ENCODE peak calls at places on chromosome 6, in six cellular contexts. W is heart right ventricle, O is mucosa of descending colon, Y is body of pancreas, G is pancreas, J is fibroblast of pulmonary artery. N is an unnamed sample.

GRCh38 chr6:11083491-11083890 is 10.1 kb upstream of the SMIM13 start:
- DNase-seq in Y (no peak), W (no peak), J (peak), G (no peak), O (no peak), N (peak)

GRCh38 chr6:127690092-127690491 is 113.1 kb downstream of the C6orf58 start:
- DNase-seq in W (no peak), J (peak), G (no peak), Y (no peak), O (no peak), N (peak)

GRCh38 chr6:158154816-158155215 is 13.2 kb downstream of the SERAC1 start:
- DNase-seq in G (no peak), W (no peak), J (no peak), O (no peak), Y (no peak), N (no peak)

GRCh38 chr6:148842631-148843030 is 95.8 kb downstream of the UST start:
- DNase-seq in J (no peak), O (no peak), Y (no peak), G (no peak), W (no peak), N (no peak)

GRCh38 chr6:163398104-163398503 is 16.4 kb upstream of the QKI start:
- DNase-seq in Y (no peak), W (no peak), G (no peak), O (no peak), J (no peak), N (no peak)

GRCh38 chr6:104486003-104486402 is 373.7 kb downstream of the HACE1 start:
- DNase-seq in Y (no peak), W (no peak), G (no peak), J (no peak), O (no peak), N (no peak)

GRCh38 chr6:129047834-129048233 is 164.9 kb downstream of the LAMA2 start:
- DNase-seq in W (no peak), G (no peak), Y (no peak), O (no peak), J (no peak), N (no peak)

GRCh38 chr6:125491860-125492617 is 190.3 kb upstream of the HDDC2 start:
- DNase-seq in W (no peak), Y (no peak), O (no peak), J (no peak), G (no peak), N (no peak)

GRCh38 chr6:77630019-77630418 is 22.8 kb upstream of the MEI4 start:
- DNase-seq in W (no peak), J (no peak), O (no peak), Y (no peak), G (no peak), N (no peak)

GRCh38 chr6:105794263-105794662 is 291.9 kb upstream of the PRDM1 start:
- DNase-seq in Y (peak), W (peak), O (peak), G (peak), J (no peak), N (peak)

GRCh38 chr6:7545509-7546369 is 4.3 kb downstream of the DSP start:
- DNase-seq in G (no peak), O (no peak), Y (no peak), W (no peak), J (no peak), N (no peak)

GRCh38 chr6:15996030-15996429 is 132.9 kb upstream of the MYLIP start:
- DNase-seq in J (peak), Y (no peak), G (no peak), O (no peak), W (no peak), N (no peak)

GRCh38 chr6:169345198-169345597 is 91.6 kb upstream of the THBS2 start:
- DNase-seq in J (peak), Y (no peak), W (peak), G (no peak), O (no peak), N (no peak)

GRCh38 chr6:44593539-44593944 is 206.0 kb downstream of the CDC5L start:
- DNase-seq in W (peak), G (no peak), O (no peak), Y (peak), J (peak), N (peak)

GRCh38 chr6:95091823-95092436 is 485.4 kb upstream of the MANEA start:
- DNase-seq in G (no peak), Y (no peak), J (peak), O (no peak), W (no peak), N (peak)

DNA sequence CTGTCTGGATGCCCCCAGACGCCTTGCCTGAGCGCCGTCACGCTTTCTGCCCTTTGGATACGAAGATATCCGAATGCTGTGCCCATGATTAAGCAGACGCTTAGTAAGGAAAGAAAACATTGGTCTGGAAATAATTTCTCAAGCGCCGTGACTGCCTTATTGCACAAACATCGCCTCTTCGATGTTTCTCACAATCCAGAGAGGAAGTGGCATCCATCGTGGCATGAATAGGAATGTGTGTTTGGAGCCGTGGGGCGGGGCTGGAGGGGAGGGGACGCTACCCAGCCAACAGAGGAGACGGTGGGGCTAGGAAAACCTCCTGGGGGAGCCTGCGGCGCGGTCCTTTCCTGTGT is 564 bp upstream of the PPP1R14C start:
- DNase-seq in Y (no peak), J (peak), W (no peak), O (no peak), G (no peak), N (peak)
- H3K4me3 ChIP-seq in Y (no peak), J (no peak), W (peak), O (no peak), G (peak), N (peak)

GRCh38 chr6:122947355-122947754 is 48.7 kb upstream of the CLVS2 start:
- DNase-seq in W (no peak), O (no peak), J (peak), Y (no peak), G (no peak), N (peak)
- TF ChIP-seq CTCF in W (peak), O (no peak), J (peak), Y (no peak), G (no peak), N (peak)

GRCh38 chr6:107491059-107491609 is 1.2 kb downstream of the SOBP start:
- DNase-seq in Y (peak), G (peak), O (peak), J (peak), W (peak), N (peak)

GRCh38 chr6:107495196-107495643 is 5.3 kb downstream of the SOBP start:
- DNase-seq in J (peak), O (no peak), Y (no peak), G (no peak), W (peak), N (peak)

GRCh38 chr6:107496041-107496440 is 6.1 kb downstream of the SOBP start:
- DNase-seq in J (no peak), Y (no peak), W (no peak), G (no peak), O (no peak), N (no peak)

GRCh38 chr6:107491791-107492674 is 2.1 kb downstream of the SOBP start:
- DNase-seq in G (no peak), W (peak), O (no peak), Y (no peak), J (peak), N (peak)

DNA sequence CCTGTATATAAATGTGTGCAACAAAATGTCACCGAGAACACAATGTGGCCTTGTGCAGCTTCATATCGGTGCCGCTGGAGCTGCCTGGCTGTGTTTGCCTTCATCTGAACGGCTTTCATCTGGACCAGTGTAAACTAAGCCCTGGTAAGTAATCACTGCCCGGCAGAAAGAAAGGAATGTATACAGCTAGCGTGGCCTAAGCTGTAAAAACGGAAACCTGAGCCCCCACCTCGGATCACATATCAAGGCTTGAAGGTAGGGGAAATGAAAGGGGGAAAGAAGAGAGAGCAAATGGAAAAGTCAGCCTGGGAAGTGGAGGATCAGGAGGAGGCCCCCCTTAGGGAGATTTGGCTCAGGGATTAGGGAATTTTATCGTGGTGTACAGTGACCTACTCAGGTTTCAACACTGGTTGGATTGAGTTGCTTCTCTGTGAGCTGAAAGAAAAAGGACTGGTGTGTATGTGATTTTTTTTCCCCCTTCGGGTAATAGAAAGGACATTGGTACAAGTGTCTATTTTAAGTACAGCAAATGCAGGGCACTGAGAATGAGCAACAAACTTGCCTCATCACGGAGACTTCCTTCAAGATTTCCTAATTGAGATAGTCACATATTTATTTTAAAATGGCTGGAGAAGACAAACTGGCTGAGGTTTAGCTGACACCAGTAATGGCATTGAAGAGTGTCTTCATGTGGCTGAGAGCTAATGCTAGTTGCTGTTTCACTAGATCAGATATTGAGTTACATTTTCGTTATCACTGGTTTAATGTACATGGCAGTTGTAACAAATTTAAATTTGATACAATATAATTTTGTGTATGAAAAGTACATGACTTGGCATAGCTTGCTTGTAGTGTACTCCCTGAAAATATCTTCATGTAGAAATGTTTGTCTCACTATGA is 3.5 kb downstream of the SOBP start:
- DNase-seq in Y (no peak), O (no peak), J (peak), W (peak), G (no peak), N (peak)
- H3K4me3 ChIP-seq in Y (no peak), O (no peak), J (peak), W (peak), G (no peak), N (peak)

GRCh38 chr6:101747160-101747559 is 353.7 kb downstream of the GRIK2 start:
- DNase-seq in J (peak), Y (no peak), W (peak), G (no peak), O (no peak), N (peak)

DNA sequence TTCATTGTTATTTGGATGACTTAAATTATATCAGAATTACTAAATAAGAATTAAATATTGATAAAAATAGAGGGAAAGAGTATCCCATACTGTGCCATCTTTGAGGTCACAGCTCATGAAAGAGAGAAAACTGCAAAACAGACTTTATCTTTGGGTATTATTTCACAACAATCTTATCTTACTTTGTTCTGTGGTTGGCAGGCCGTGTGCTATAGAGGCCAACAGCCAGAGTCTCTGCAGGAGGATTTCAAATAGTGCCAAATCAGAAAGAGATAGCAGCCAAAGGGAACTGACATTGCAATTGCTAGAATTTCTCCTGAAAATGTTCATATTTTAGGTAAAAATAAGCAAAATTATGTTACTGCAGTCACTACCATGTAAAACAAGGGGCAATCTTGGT is 354.2 kb downstream of the GRIK2 start:
- DNase-seq in Y (no peak), W (no peak), G (no peak), J (peak), O (no peak), N (peak)
- TF ChIP-seq CTCF in Y (no peak), W (no peak), G (no peak), J (no peak), O (no peak), N (no peak)